ENCODE peak calls at places on chromosomes 6 and 20, in four cellular contexts. H is H7, K is erythroblast, I is memory B cell. N is an unnamed sample.

GRCh38 chr6:138719011-138719635 is 54.4 kb upstream of the CCDC28A start:
- DNase-seq in I (no peak), H (no peak), K (no peak), N (peak; percentile 7)

GRCh38 chr6:33702345-33702977 is 9.0 kb downstream of the UQCC2 start:
- DNase-seq in K (peak; percentile 73), I (no peak), H (peak; percentile 81), N (peak; percentile 43)

GRCh38 chr6:16767765-16768514 is 6.7 kb upstream of the ATXN1 start:
- DNase-seq in I (no peak), H (no peak), K (no peak), N (no peak)

GRCh38 chr20:36267605-36268500 is 31.6 kb downstream of the AAR2 start:
- DNase-seq in K (no peak), I (no peak), H (peak; percentile 64), N (peak; percentile 19)

GRCh38 chr6:107333491-107333890 is 125.9 kb downstream of the PDSS2 start:
- DNase-seq in K (no peak), I (no peak), H (no peak), N (no peak)

GRCh38 chr6:144574796-144575195 is 289.7 kb downstream of the UTRN start:
- DNase-seq in K (no peak), I (no peak), H (no peak), N (no peak)

GRCh38 chr20:13984211-13984610 is 6.2 kb downstream of the SEL1L2 start:
- DNase-seq in H (no peak), I (no peak), K (no peak), N (no peak)

GRCh38 chr6:166515072-166515810 is 71.2 kb downstream of the RAMACL start:
- DNase-seq in I (no peak), H (peak; percentile 62), K (peak; percentile 11), N (peak; percentile 24)

GRCh38 chr20:50464026-50464724 is 46.0 kb upstream of the PTPN1 start:
- DNase-seq in K (peak; percentile 80), H (peak; percentile 81), I (peak; percentile 52), N (peak; percentile 66)

GRCh38 chr6:154229796-154230195 is 126.8 kb downstream of the IPCEF1 start:
- DNase-seq in I (no peak), H (no peak), K (no peak), N (no peak)

GRCh38 chr20:38999965-39000910 is 38.1 kb downstream of the DHX35 start:
- DNase-seq in I (no peak), H (no peak), K (no peak), N (no peak)